ENCODE peak calls at places on chromosomes 13 and 19, in six cellular contexts. H is cardiac fibroblast, T is fibroblast of mammary gland, K is BE2C, R is astrocyte of the spinal cord, X is AG09309. E is an unnamed sample.

GRCh38 chr13:30266751-30267150 is 40.6 kb downstream of the KATNAL1 start:
- DNase-seq in H (no peak), T (no peak), K (no peak), R (no peak), X (no peak), E (no peak)

GRCh38 chr13:25169951-25170553 is 2.0 kb downstream of the AMER2 start:
- DNase-seq in H (no peak), T (no peak), K (no peak), R (no peak), X (no peak), E (no peak)

GRCh38 chr19:7516281-7516862 is 469 bp downstream of the ZNF358 start:
- DNase-seq in H (no peak), T (no peak), K (no peak), R (no peak), X (no peak), E (no peak)

GRCh38 chr19:45254044-45254531 is 3.0 kb downstream of the MARK4 start:
- DNase-seq in H (no peak), T (no peak), K (peak), R (no peak), X (no peak), E (no peak)

GRCh38 chr19:37763488-37763887 is 15.9 kb downstream of the ZNF573 start:
- DNase-seq in H (peak), T (peak), K (no peak), R (no peak), X (no peak), E (peak)

GRCh38 chr13:23644527-23644926 is 74.3 kb downstream of the TNFRSF19 start:
- DNase-seq in H (peak), T (no peak), K (no peak), R (peak), X (no peak), E (peak)

GRCh38 chr19:7654401-7654800 is 14.4 kb upstream of the RETN start:
- DNase-seq in H (no peak), T (peak), K (no peak), R (no peak), X (no peak), E (no peak)

GRCh38 chr13:64164435-64164834 is 2748.8 kb upstream of the PCDH20 start:
- DNase-seq in H (no peak), T (no peak), K (peak), R (no peak), X (no peak), E (no peak)

GRCh38 chr19:23996549-23996948 is 81.9 kb downstream of the ZNF726 start:
- DNase-seq in H (no peak), T (peak), K (peak), R (no peak), X (no peak), E (no peak)

DNA sequence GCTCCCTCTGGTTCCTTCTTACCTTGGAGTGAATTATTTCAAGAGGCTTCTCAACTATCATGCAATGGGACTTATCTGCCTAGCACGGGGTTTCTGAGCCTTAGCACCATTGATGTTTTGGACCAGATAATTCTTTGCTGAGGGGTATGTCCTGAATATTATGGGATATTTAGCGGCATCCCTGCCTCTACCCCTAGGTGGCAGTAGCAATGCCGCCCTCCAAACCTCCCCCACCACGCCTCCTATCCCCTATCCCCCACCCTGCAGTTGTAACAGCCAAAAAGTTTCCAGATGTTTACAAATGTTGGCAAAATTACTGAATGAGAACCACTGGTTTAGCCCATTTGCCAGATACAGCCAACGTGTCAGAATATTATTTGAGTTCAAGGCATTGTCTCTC is 125.5 kb downstream of the POSTN start:
- DNase-seq in H (no peak), T (no peak), K (no peak), R (no peak), X (no peak), E (no peak)
- TF ChIP-seq CTCF in H (peak), T (no peak), K (peak), R (no peak), X (no peak), E (no peak)

GRCh38 chr13:111261326-111261725 is 59.1 kb upstream of the TEX29 start:
- DNase-seq in H (no peak), T (no peak), K (no peak), R (no peak), X (no peak), E (no peak)
- H3K4me3 ChIP-seq in H (no peak), T (no peak), K (no peak), R (no peak), X (no peak), E (no peak)

GRCh38 chr13:95698047-95698749 is 21.3 kb downstream of the DNAJC3 start:
- DNase-seq in H (peak), T (peak), K (no peak), R (no peak), X (no peak), E (peak)
- TF ChIP-seq CTCF in H (peak), T (peak), K (peak), R (peak), X (peak), E (peak)

DNA sequence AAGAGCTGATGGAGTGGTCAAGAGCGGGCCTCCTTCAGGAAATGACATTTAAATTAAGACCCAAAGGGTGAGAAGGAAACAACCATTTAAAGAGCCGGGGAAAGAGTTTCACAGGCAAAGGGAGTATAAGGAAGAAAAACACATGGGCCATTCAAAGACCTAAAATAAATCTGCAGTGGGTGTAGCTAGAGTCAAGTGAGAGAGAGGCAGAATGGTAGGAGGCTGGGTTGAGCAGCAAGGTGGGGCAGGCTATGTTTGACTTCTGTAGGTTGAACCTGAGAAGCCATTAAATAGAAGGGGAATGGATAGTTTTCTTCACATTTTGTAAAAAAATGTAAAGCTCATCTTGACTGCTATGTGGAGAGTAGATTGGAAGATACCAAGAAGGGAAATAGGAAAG is 183.8 kb downstream of the LACC1 start:
- DNase-seq in H (no peak), T (no peak), K (no peak), R (no peak), X (no peak), E (no peak)
- H3K4me3 ChIP-seq in H (no peak), T (no peak), K (no peak), R (no peak), X (no peak), E (no peak)

E was measured in fibroblast of villous mesenchyme.